ENCODE peak calls at places on chromosomes 11 and 22, in seven cellular contexts. J is neural crest cell, C is adrenal gland, V is WERI-Rb-1, E is HCT116, P is endothelial cell, F is RWPE1. S is an unnamed sample.

GRCh38 chr11:107853070-107853469 is 5.5 kb downstream of the SLC35F2 start:
- DNase-seq in J (no peak), C (no peak), V (no peak), E (no peak), P (no peak), F (no peak), S (no peak)

GRCh38 chr22:45336971-45337431 is 27.3 kb downstream of the FAM118A start:
- DNase-seq in J (no peak), C (peak; percentile 94), V (no peak), E (no peak), P (no peak), F (no peak), S (no peak)

GRCh38 chr11:84865791-84866535 is 761.2 kb downstream of the DLG2 start:
- DNase-seq in J (no peak), C (no peak), V (no peak), E (no peak), P (no peak), F (no peak), S (no peak)

GRCh38 chr11:13944016-13944415 is 18.5 kb upstream of the SPON1 start:
- DNase-seq in J (no peak), C (no peak), V (no peak), E (no peak), P (no peak), F (no peak), S (peak; percentile 66)

GRCh38 chr22:20788627-20789344 is 14.9 kb downstream of the SERPIND1 start:
- DNase-seq in J (no peak), C (no peak), V (no peak), E (no peak), P (no peak), F (no peak), S (no peak)

GRCh38 chr22:26581769-26582168 is 8.2 kb downstream of the TPST2 start:
- DNase-seq in J (no peak), C (no peak), V (no peak), E (no peak), P (no peak), F (no peak), S (no peak)

GRCh38 chr11:35272391-35272821 is 133.4 kb downstream of the CD44 start:
- DNase-seq in J (no peak), C (no peak), V (no peak), E (no peak), P (no peak), F (no peak), S (no peak)

GRCh38 chr11:6219359-6219758 is 14.0 kb downstream of the C11orf42 start:
- DNase-seq in J (no peak), C (peak; percentile 79), V (no peak), E (no peak), P (peak; percentile 15), F (peak; percentile 84), S (peak; percentile 95)

GRCh38 chr22:37931893-37932389 is 21.5 kb downstream of the C22orf23 start:
- DNase-seq in J (no peak), C (no peak), V (no peak), E (no peak), P (no peak), F (no peak), S (no peak)

GRCh38 chr22:32823024-32823730 is 21.7 kb downstream of the TIMP3 start:
- DNase-seq in J (peak; percentile 39), C (no peak), V (peak; percentile 78), E (peak; percentile 43), P (peak; percentile 48), F (no peak), S (peak; percentile 40)

GRCh38 chr11:105903113-105903512 is 118.9 kb downstream of the MSANTD4 start:
- DNase-seq in J (no peak), C (no peak), V (peak; percentile 49), E (no peak), P (no peak), F (no peak), S (peak; percentile 13)

GRCh38 chr11:18064035-18064434 is 18.0 kb upstream of the TPH1 start:
- DNase-seq in J (no peak), C (no peak), V (peak; percentile 42), E (no peak), P (no peak), F (no peak), S (no peak)

GRCh38 chr11:111098091-111098490 is 147.4 kb upstream of the POU2AF2 start:
- DNase-seq in J (no peak), C (no peak), V (no peak), E (no peak), P (no peak), F (no peak), S (no peak)

GRCh38 chr11:959608-960007 is 33.9 kb downstream of the AP2A2 start:
- DNase-seq in J (no peak), C (no peak), V (no peak), E (no peak), P (no peak), F (no peak), S (no peak)

GRCh38 chr11:121767433-121767832 is 314.7 kb upstream of the SORL1-AS1 start:
- DNase-seq in J (no peak), C (no peak), V (no peak), E (no peak), P (no peak), F (no peak), S (no peak)

DNA sequence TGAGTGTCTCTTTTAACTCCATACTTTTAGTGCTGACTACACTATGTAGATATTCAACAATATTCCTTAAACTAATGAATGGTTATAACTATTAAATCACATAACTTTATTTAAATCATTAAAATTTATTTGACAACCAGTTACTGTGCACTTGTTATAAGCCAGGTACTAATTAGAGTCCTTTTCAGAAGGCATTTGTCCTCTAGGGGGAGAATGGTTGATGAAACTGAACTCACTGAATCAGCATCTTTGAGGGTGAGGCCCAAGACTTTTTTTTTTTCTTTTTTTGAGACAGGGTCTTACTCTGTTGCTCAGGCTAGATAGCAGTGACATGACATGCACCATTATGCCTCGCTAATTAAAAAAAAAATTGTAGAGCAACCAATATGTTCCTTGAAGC is 515.6 kb upstream of the CCDC90B start:
- DNase-seq in J (no peak), C (no peak), V (no peak), E (no peak), P (no peak), F (no peak), S (peak; percentile 8)
- TF ChIP-seq CTCF in J (peak; percentile 30), C (no peak), V (no peak), E (peak; percentile 32), P (no peak), F (no peak), S (no peak)

DNA sequence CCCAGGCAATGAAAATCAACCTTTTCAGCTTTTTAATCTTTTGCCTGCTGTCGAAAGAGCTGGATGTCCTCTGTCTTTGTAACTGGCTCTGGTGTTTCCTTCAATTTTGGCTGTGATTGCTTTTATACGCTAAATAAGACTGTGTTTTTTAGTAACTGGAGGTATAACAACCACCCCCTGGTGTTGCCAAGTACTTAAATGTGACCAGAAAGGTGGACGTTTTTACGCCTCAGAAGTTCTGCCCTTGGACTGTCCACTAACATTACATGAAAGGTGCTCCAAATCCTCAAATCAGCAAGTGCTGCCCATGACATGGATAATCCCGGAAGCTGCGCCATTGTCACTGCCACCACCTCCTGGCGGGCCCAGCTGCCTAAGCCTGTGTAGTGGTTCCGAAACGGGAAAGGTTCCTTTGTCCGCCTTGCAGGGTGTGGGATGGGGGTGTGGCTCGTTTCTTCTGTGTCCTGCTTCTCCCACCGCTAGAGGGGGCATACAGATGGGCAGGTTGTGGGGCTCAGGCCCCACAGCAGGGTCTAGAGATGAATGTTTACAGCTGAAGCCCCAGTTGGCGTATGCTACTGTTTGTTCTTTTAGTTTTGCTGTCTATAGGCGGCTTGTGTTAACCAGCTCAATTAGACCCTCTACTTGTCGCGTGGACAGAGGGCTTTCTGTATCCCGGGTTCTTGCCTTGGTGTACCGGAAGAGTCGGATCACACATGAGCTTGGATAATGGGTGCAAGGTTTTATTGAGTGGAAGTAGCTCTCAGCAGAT is 82.2 kb upstream of the SEPTIN5 start:
- DNase-seq in J (peak; percentile 42), C (peak; percentile 48), V (no peak), E (peak; percentile 55), P (peak; percentile 63), F (peak; percentile 22), S (peak; percentile 30)
- TF ChIP-seq CTCF in J (peak; percentile 56), C (peak; percentile 22), V (peak; percentile 48), E (peak; percentile 67), P (peak; percentile 53), F (peak; percentile 64), S (no peak)

DNA sequence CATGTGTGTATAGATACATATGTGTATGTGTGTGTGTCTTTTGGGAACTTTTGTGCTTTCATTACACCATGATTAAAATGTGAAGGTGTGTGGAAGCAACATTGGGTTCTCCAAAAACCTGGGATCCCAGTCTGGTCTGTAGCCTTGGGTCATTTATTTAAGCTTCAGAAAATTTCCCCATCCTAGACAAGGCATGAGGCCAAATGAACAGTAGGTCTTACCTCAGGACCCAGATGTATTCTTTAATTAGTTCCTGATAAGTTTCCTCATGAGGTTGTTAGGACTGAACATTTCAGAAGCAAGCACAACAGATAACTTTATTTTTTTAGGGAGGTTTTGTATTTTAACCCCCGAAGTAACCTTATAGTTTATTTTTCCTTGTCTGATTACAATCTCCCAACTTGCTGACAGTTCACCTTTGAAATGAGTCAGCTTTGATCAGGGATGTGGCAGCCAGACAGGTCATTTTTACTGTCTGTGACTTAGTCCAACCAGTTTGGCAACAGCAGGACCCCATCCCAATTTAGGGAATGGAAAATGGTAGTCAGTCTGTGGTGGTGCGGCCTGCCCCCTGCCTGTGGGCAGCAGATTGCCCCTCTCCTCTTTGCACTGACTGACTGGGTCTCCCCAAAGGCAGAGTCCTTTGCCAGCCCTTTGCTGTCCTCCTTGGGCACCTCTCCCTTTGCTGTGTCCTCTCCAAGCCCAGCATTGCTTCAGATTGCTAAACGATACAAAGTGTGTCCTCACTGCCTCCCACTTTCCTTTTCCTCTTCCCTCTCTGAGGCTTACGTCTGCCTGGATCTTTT is 88.3 kb downstream of the NAV2 start:
- DNase-seq in J (no peak), C (no peak), V (no peak), E (no peak), P (no peak), F (no peak), S (peak; percentile 46)
- TF ChIP-seq CTCF in J (peak; percentile 39), C (no peak), V (peak; percentile 29), E (peak; percentile 24), P (peak; percentile 19), F (no peak), S (no peak)

GRCh38 chr11:36793542-36793926 is 195.5 kb upstream of the RAG2 start:
- DNase-seq in J (peak; percentile 4), C (no peak), V (peak; percentile 13), E (no peak), P (peak; percentile 5), F (no peak), S (peak; percentile 24)
- TF ChIP-seq CTCF in J (peak; percentile 21), C (no peak), V (peak; percentile 46), E (peak; percentile 35), P (no peak), F (no peak), S (no peak)

GRCh38 chr11:76512851-76513653 is 68.2 kb downstream of the EMSY start:
- DNase-seq in J (no peak), C (no peak), V (no peak), E (peak; percentile 16), P (no peak), F (no peak), S (peak; percentile 26)
- TF ChIP-seq CTCF in J (peak; percentile 72), C (peak; percentile 51), V (no peak), E (peak; percentile 63), P (peak; percentile 34), F (peak; percentile 25), S (peak; percentile 33)

S was measured in MCF 10A.